ENCODE peak calls at places on chromosomes 6 and 20, in five cellular contexts. One of them, this sample, is unnamed.

GRCh38 chr6:10681795-10682194 is 12.6 kb downstream of the C6orf52 start:
- DNase-seq in LHCN-M2: no peak
- DNase-seq in omental fat pad: no peak
- DNase-seq in NCI-H1092: no peak
- DNase-seq in retina: no peak
- DNase-seq in this sample: no peak

GRCh38 chr6:6407061-6407723 is 86.7 kb upstream of the F13A1 start:
- DNase-seq in LHCN-M2: peak
- DNase-seq in omental fat pad: no peak
- DNase-seq in NCI-H1092: no peak
- DNase-seq in retina: no peak
- DNase-seq in this sample: no peak

GRCh38 chr6:21522773-21523490 is 70.6 kb upstream of the SOX4 start:
- DNase-seq in LHCN-M2: peak
- DNase-seq in omental fat pad: no peak
- DNase-seq in NCI-H1092: peak
- DNase-seq in retina: peak
- DNase-seq in this sample: no peak

GRCh38 chr6:13355043-13355945 is 27.0 kb upstream of the TBC1D7 start:
- DNase-seq in LHCN-M2: peak
- DNase-seq in omental fat pad: no peak
- DNase-seq in NCI-H1092: no peak
- DNase-seq in retina: no peak
- DNase-seq in this sample: no peak

GRCh38 chr6:87139236-87139635 is 16.1 kb upstream of the ZNF292 start:
- DNase-seq in LHCN-M2: peak
- DNase-seq in omental fat pad: no peak
- DNase-seq in NCI-H1092: peak
- DNase-seq in retina: no peak
- DNase-seq in this sample: no peak

GRCh38 chr6:29294499-29294914 is 7.0 kb upstream of the OR14J1 start:
- DNase-seq in LHCN-M2: no peak
- DNase-seq in omental fat pad: no peak
- DNase-seq in NCI-H1092: no peak
- DNase-seq in retina: no peak
- DNase-seq in this sample: no peak

GRCh38 chr20:10672579-10673127 is 1.1 kb downstream of the JAG1 start:
- DNase-seq in LHCN-M2: peak
- DNase-seq in omental fat pad: no peak
- DNase-seq in NCI-H1092: peak
- DNase-seq in retina: peak
- DNase-seq in this sample: peak

GRCh38 chr6:139967497-139967896 is 593.0 kb upstream of the CITED2 start:
- DNase-seq in LHCN-M2: no peak
- DNase-seq in omental fat pad: no peak
- DNase-seq in NCI-H1092: no peak
- DNase-seq in retina: no peak
- DNase-seq in this sample: no peak

GRCh38 chr6:156710479-156710878 is 66.7 kb upstream of the ARID1B start:
- DNase-seq in LHCN-M2: no peak
- DNase-seq in omental fat pad: no peak
- DNase-seq in NCI-H1092: no peak
- DNase-seq in retina: no peak
- DNase-seq in this sample: no peak

GRCh38 chr6:7974932-7975763 is 64.6 kb upstream of the TXNDC5 start:
- DNase-seq in LHCN-M2: peak
- DNase-seq in omental fat pad: peak
- DNase-seq in NCI-H1092: no peak
- DNase-seq in retina: no peak
- DNase-seq in this sample: peak

GRCh38 chr6:152185158-152185574 is 377.7 kb downstream of the ESR1 start:
- DNase-seq in LHCN-M2: no peak
- DNase-seq in omental fat pad: no peak
- DNase-seq in NCI-H1092: no peak
- DNase-seq in retina: no peak
- DNase-seq in this sample: no peak

GRCh38 chr6:158796353-158796752 is 22.8 kb downstream of the EZR start:
- DNase-seq in LHCN-M2: no peak
- DNase-seq in omental fat pad: no peak
- DNase-seq in NCI-H1092: no peak
- DNase-seq in retina: no peak
- DNase-seq in this sample: no peak

GRCh38 chr6:31665501-31666336 is at the start of gene CSNK2B:
- DNase-seq in LHCN-M2: peak
- DNase-seq in omental fat pad: peak
- DNase-seq in NCI-H1092: peak
- DNase-seq in retina: peak
- DNase-seq in this sample: peak

GRCh38 chr20:46758929-46759669 is 49.6 kb downstream of the SLC2A10 start:
- DNase-seq in LHCN-M2: no peak
- DNase-seq in omental fat pad: no peak
- DNase-seq in NCI-H1092: no peak
- DNase-seq in retina: no peak
- DNase-seq in this sample: no peak

GRCh38 chr20:57849126-57849867 is 139.5 kb upstream of the PMEPA1 start:
- DNase-seq in LHCN-M2: no peak
- DNase-seq in omental fat pad: no peak
- DNase-seq in NCI-H1092: no peak
- DNase-seq in retina: no peak
- DNase-seq in this sample: no peak

GRCh38 chr6:163387317-163387716 is 27.2 kb upstream of the QKI start:
- DNase-seq in LHCN-M2: peak
- DNase-seq in omental fat pad: no peak
- DNase-seq in NCI-H1092: no peak
- DNase-seq in retina: no peak
- DNase-seq in this sample: no peak

GRCh38 chr6:39756582-39756981 is 31.4 kb upstream of the KIF6 start:
- DNase-seq in LHCN-M2: no peak
- DNase-seq in omental fat pad: no peak
- DNase-seq in NCI-H1092: no peak
- DNase-seq in retina: no peak
- DNase-seq in this sample: no peak

GRCh38 chr6:22222469-22222868 is 74.4 kb downstream of the PRL start:
- DNase-seq in LHCN-M2: no peak
- DNase-seq in omental fat pad: no peak
- DNase-seq in NCI-H1092: no peak
- DNase-seq in retina: no peak
- DNase-seq in this sample: no peak

GRCh38 chr6:157798851-157799250 is 24.2 kb upstream of the SNX9 start:
- DNase-seq in LHCN-M2: no peak
- DNase-seq in omental fat pad: no peak
- DNase-seq in NCI-H1092: no peak
- DNase-seq in retina: no peak
- DNase-seq in this sample: no peak

GRCh38 chr20:4051413-4052138 is 36.2 kb upstream of the RNF24 start:
- DNase-seq in LHCN-M2: no peak
- DNase-seq in omental fat pad: no peak
- DNase-seq in NCI-H1092: no peak
- DNase-seq in retina: no peak
- DNase-seq in this sample: no peak

GRCh38 chr6:37258716-37259115 is 772 bp upstream of the TMEM217 start:
- DNase-seq in LHCN-M2: no peak
- DNase-seq in omental fat pad: no peak
- DNase-seq in NCI-H1092: no peak
- DNase-seq in retina: no peak
- DNase-seq in this sample: no peak

GRCh38 chr20:50721881-50722281 is 9.5 kb upstream of the PARD6B start:
- DNase-seq in LHCN-M2: no peak
- DNase-seq in omental fat pad: no peak
- DNase-seq in NCI-H1092: no peak
- DNase-seq in retina: no peak
- DNase-seq in this sample: peak

GRCh38 chr6:135647521-135647920 is 150.0 kb upstream of the AHI1 start:
- DNase-seq in LHCN-M2: no peak
- DNase-seq in omental fat pad: no peak
- DNase-seq in NCI-H1092: no peak
- DNase-seq in retina: no peak
- DNase-seq in this sample: no peak

GRCh38 chr6:90294989-90295853 is 1.4 kb downstream of the BACH2 start:
- DNase-seq in LHCN-M2: peak
- DNase-seq in omental fat pad: no peak
- DNase-seq in NCI-H1092: no peak
- DNase-seq in retina: peak
- DNase-seq in this sample: no peak

GRCh38 chr6:31898200-31899011 is 908 bp upstream of the EHMT2 start:
- DNase-seq in LHCN-M2: peak
- DNase-seq in omental fat pad: no peak
- DNase-seq in NCI-H1092: peak
- DNase-seq in retina: peak
- DNase-seq in this sample: no peak

GRCh38 chr6:42295181-42295580 is 77.5 kb upstream of the MRPS10 start:
- DNase-seq in LHCN-M2: peak
- DNase-seq in omental fat pad: no peak
- DNase-seq in NCI-H1092: no peak
- DNase-seq in retina: no peak
- DNase-seq in this sample: no peak

GRCh38 chr20:51802170-51802745 is at the start of gene SALL4:
- DNase-seq in LHCN-M2: no peak
- DNase-seq in omental fat pad: no peak
- DNase-seq in NCI-H1092: no peak
- DNase-seq in retina: peak
- DNase-seq in this sample: no peak

GRCh38 chr6:130396722-130397121 is 30.9 kb downstream of the TMEM200A start:
- DNase-seq in LHCN-M2: no peak
- DNase-seq in omental fat pad: no peak
- DNase-seq in NCI-H1092: no peak
- DNase-seq in retina: no peak
- DNase-seq in this sample: no peak

GRCh38 chr6:55888917-55889316 is 13.5 kb upstream of the BMP5 start:
- DNase-seq in LHCN-M2: no peak
- DNase-seq in omental fat pad: no peak
- DNase-seq in NCI-H1092: no peak
- DNase-seq in retina: no peak
- DNase-seq in this sample: no peak

GRCh38 chr20:53786445-53787267 is 193.0 kb upstream of the ZNF217 start:
- DNase-seq in LHCN-M2: no peak
- DNase-seq in omental fat pad: no peak
- DNase-seq in NCI-H1092: no peak
- DNase-seq in retina: no peak
- DNase-seq in this sample: peak

GRCh38 chr6:69958978-69959377 is 92.6 kb downstream of the COL19A1 start:
- DNase-seq in LHCN-M2: no peak
- DNase-seq in omental fat pad: no peak
- DNase-seq in NCI-H1092: no peak
- DNase-seq in retina: no peak
- DNase-seq in this sample: no peak